ENCODE peak calls at places on chromosomes 4 and X, in four cellular contexts. I is CD4-positive, alpha-beta memory T cell; F is mucosa of descending colon; G is fibroblast of pulmonary artery. Z is an unnamed sample.

GRCh38 chr4:158599150-158599549 is 72.5 kb downstream of the C4orf46 start:
- DNase-seq in I (no peak), F (no peak), G (no peak), Z (no peak)

GRCh38 chr4:3817561-3817960 is 51.4 kb downstream of the ADRA2C start:
- DNase-seq in I (no peak), F (peak; percentile 5), G (no peak), Z (no peak)

GRCh38 chr4:101294591-101294990 is 52.7 kb downstream of the PPP3CA start:
- DNase-seq in I (no peak), F (no peak), G (no peak), Z (no peak)

GRCh38 chrX:104972737-104973136 is 247.8 kb downstream of the TEX13A start:
- DNase-seq in I (no peak), F (no peak), G (no peak), Z (peak; percentile 4)

GRCh38 chrX:120000490-120001246 is 57.1 kb upstream of the NKAP start:
- DNase-seq in I (no peak), F (no peak), G (no peak), Z (no peak)

GRCh38 chr4:32112891-32113290 is 1392.7 kb downstream of the PCDH7 start:
- DNase-seq in I (no peak), F (no peak), G (no peak), Z (no peak)

GRCh38 chr4:137543198-137543597 is 10.9 kb upstream of the PCDH18 start:
- DNase-seq in I (no peak), F (no peak), G (no peak), Z (no peak)

GRCh38 chr4:828641-829271 is 2.8 kb upstream of the CPLX1 start:
- DNase-seq in I (no peak), F (peak; percentile 48), G (peak; percentile 10), Z (no peak)

GRCh38 chrX:66046612-66047235 is 6.8 kb upstream of the VSIG4 start:
- DNase-seq in I (peak; percentile 9), F (no peak), G (no peak), Z (no peak)

GRCh38 chr4:93829531-93830089 is 1.1 kb downstream of the ATOH1 start:
- DNase-seq in I (no peak), F (no peak), G (no peak), Z (no peak)

GRCh38 chrX:9921407-9921806 is 45.8 kb upstream of the CLDN34 start:
- DNase-seq in I (no peak), F (no peak), G (no peak), Z (no peak)

GRCh38 chr4:55444822-55445221 is 49.1 kb downstream of the TMEM165 start:
- DNase-seq in I (no peak), F (no peak), G (peak; percentile 53), Z (no peak)

GRCh38 chrX:124098089-124098488 is 136.6 kb downstream of the STAG2 start:
- DNase-seq in I (peak; percentile 25), F (no peak), G (peak; percentile 48), Z (peak; percentile 4)

GRCh38 chr4:4857809-4858508 is 1.5 kb upstream of the MSX1 start:
- DNase-seq in I (no peak), F (no peak), G (no peak), Z (no peak)

GRCh38 chr4:13537832-13538177 is 6.5 kb downstream of the NKX3-2 start:
- DNase-seq in I (no peak), F (no peak), G (no peak), Z (no peak)

GRCh38 chr4:3440011-3440410 is 1.8 kb upstream of the HGFAC start:
- DNase-seq in I (no peak), F (no peak), G (no peak), Z (no peak)

GRCh38 chr4:2042207-2042946 is 16.8 kb upstream of the NAT8L start:
- DNase-seq in I (peak; percentile 36), F (no peak), G (no peak), Z (no peak)

GRCh38 chr4:157722146-157722545 is 450.7 kb downstream of the GASK1B start:
- DNase-seq in I (no peak), F (no peak), G (no peak), Z (no peak)

GRCh38 chr4:2075171-2075986 is 16.3 kb downstream of the NAT8L start:
- DNase-seq in I (no peak), F (no peak), G (no peak), Z (no peak)

GRCh38 chrX:130186645-130187044 is 14.9 kb downstream of the RAB33A start:
- DNase-seq in I (no peak), F (no peak), G (no peak), Z (no peak)

GRCh38 chr4:53800741-53801140 is 209.5 kb upstream of the LNX1 start:
- DNase-seq in I (no peak), F (no peak), G (no peak), Z (no peak)

GRCh38 chr4:68216501-68216900 is 29.0 kb downstream of the TMPRSS11B start:
- DNase-seq in I (no peak), F (no peak), G (no peak), Z (no peak)

GRCh38 chr4:68218044-68218443 is 27.4 kb downstream of the TMPRSS11B start:
- DNase-seq in I (no peak), F (no peak), G (no peak), Z (no peak)
- H3K4me3 ChIP-seq in I (no peak overlapping the region), F (no peak overlapping the region), G (no peak overlapping the region), Z (no peak overlapping the region)

DNA sequence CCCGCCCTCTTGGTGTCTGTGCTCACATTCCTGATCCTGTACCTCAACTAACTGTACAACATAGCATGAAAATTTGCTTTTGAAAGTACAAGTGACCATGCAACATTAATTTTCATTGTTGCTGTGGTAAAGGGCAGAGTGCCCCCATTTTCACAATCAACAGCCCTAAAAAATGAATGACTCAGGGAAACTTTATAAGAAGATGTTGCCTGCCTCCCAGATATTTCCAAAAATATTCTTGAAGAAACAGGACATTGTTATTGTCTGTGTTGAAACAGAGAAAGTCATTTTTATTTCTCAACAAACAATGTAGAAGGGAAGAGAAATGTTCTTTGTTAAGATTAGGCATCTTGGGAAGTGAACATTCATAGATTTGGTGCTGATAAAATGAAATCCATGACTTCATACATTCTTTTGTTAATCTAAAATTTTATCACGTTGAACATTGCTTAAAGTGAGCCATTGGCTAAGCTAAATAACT is 113.9 kb upstream of the ANXA3 start:
- DNase-seq in I (no peak), F (no peak), G (peak; percentile 12), Z (no peak)
- H3K4me3 ChIP-seq in I (no peak overlapping the region), F (no peak overlapping the region), G (no peak overlapping the region), Z (no peak overlapping the region)

GRCh38 chr4:169330811-169331210 is 60.1 kb upstream of the SH3RF1 start:
- DNase-seq in I (no peak), F (no peak), G (no peak), Z (no peak)

GRCh38 chr4:169332595-169332994 is 61.8 kb upstream of the SH3RF1 start:
- DNase-seq in I (no peak), F (no peak), G (no peak), Z (no peak)

GRCh38 chr4:169333265-169333664 is 62.5 kb upstream of the SH3RF1 start:
- DNase-seq in I (no peak), F (no peak), G (no peak), Z (no peak)

GRCh38 chr4:169327951-169328350 is 57.2 kb upstream of the SH3RF1 start:
- DNase-seq in I (no peak), F (no peak), G (no peak), Z (no peak)

GRCh38 chr4:169330095-169330494 is 59.3 kb upstream of the SH3RF1 start:
- DNase-seq in I (no peak), F (no peak), G (no peak), Z (no peak)
- H3K4me3 ChIP-seq in I (no peak overlapping the region), F (no peak overlapping the region), G (no peak overlapping the region), Z (no peak overlapping the region)

DNA sequence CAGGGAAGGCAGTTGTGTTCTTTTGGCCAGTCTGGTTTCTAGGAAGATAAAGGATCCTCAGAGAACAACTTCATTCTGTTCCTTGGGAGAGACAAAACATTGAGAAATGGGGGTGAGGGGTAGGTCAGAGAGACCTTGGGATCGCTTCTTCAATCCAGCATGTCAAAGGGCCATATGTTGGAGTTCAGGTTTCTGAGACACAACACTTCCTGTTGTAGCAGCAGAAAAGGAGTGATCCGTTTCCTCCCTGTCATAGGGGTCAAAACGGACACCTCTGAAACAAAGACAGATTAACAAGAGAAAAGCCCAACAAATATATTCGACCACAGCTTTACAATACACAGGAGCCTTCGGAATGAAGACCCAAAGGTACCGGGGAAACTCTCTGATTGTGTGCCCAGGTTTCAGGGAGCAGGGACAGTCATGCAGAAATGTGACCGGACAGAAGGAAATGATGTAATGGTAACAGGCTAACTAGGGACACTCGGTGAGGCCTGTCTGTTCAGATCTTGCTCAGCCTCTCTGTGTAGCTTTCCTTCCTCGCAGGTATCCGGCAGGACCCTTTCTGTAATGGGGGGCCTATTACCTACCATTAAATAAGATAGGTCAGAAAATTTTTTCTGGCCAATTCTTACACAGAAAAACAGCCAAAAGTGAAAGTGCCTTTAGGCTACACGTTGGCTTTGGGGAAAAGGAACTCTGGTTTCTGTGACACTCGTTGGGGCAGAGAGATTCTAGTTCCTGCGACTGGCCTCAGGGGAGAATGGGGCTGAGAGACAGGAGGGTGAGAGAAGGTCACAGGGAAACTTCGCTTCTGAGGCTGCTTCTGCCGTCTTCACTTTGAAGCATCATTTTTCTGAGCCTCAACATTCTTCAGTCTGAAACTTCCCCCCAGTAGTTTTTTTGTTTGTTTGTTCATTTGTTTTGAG is 103.2 kb upstream of the TLR3 start:
- DNase-seq in I (no peak), F (no peak), G (peak; percentile 7), Z (no peak)
- H3K4me3 ChIP-seq in I (no peak overlapping the region), F (no peak overlapping the region), G (no peak overlapping the region), Z (no peak overlapping the region)

GRCh38 chrX:153930011-153930910 is 4.2 kb upstream of the ARHGAP4 start:
- DNase-seq in I (no peak), F (peak; percentile 51), G (no peak), Z (no peak)

GRCh38 chrX:153927936-153928760 is 2.1 kb upstream of the ARHGAP4 start:
- DNase-seq in I (peak; percentile 96), F (peak; percentile 99), G (peak; percentile 98), Z (peak; percentile 93)

GRCh38 chrX:153929576-153929975 is 3.5 kb upstream of the ARHGAP4 start:
- DNase-seq in I (no peak), F (no peak), G (no peak), Z (no peak)

GRCh38 chrX:153927686-153927935 is 1.5 kb upstream of the ARHGAP4 start:
- DNase-seq in I (peak; percentile 40), F (no peak), G (no peak), Z (no peak)

GRCh38 chrX:153928846-153929245 is 2.8 kb upstream of the ARHGAP4 start:
- DNase-seq in I (no peak), F (peak; percentile 51), G (no peak), Z (no peak)
- H3K4me3 ChIP-seq in I (no peak overlapping the region), F (no peak overlapping the region), G (no peak overlapping the region), Z (no peak overlapping the region)

GRCh38 chr4:153467154-153467896 is 1.2 kb downstream of the TMEM131L start:
- DNase-seq in I (no peak), F (peak; percentile 94), G (no peak), Z (no peak)

GRCh38 chr4:153465922-153466636 is at the start of gene TMEM131L:
- DNase-seq in I (peak; percentile 72), F (peak; percentile 83), G (peak; percentile 64), Z (no peak)

GRCh38 chr4:153468587-153468986 is 2.4 kb downstream of the TMEM131L start:
- DNase-seq in I (no peak), F (no peak), G (no peak), Z (no peak)

GRCh38 chr4:153466637-153467153 is 535 bp downstream of the TMEM131L start:
- DNase-seq in I (no peak), F (peak; percentile 66), G (no peak), Z (no peak)

DNA sequence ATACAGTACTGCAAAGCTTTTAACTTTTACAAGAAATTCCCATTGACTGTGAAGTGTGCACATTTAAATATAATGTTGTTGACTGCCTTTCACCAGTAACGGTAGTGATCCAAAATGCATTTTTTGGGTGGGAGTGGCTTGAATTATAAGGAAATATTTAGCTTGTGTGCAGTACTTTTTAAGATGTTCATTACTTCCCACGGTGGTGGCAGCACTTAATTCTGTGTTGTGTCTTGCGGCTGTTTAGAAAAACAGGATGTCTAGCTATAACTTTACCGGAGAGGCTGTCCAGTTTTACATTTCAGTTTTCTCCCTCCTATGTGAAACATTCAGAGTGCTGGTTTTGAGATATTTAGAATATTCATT is 1.7 kb downstream of the TMEM131L start:
- DNase-seq in I (no peak), F (no peak), G (peak; percentile 30), Z (no peak)
- H3K4me3 ChIP-seq in I (peak overlapping the region; percentile 86), F (no peak overlapping the region), G (peak overlapping the region; percentile 84), Z (peak overlapping the region; percentile 93)